ENCODE peak calls at places on chromosomes 11 and 22, in four cellular contexts. G, W, H and O are unnamed samples.

GRCh38 chr22:38398609-38399401 is 56.2 kb downstream of the KCNJ4 start:
- DNase-seq in G (peak), H (peak), W (peak), O (peak)

GRCh38 chr11:134445601-134446325 is 33.7 kb upstream of the B3GAT1 start:
- DNase-seq in H (no peak), W (no peak), G (no peak), O (no peak)

GRCh38 chr11:48020092-48020755 is 39.9 kb downstream of the PTPRJ start:
- DNase-seq in G (no peak), H (no peak), W (no peak), O (no peak)

GRCh38 chr11:58726594-58727414 is 4.9 kb downstream of the GLYAT start:
- DNase-seq in H (no peak), G (no peak), W (no peak), O (no peak)

GRCh38 chr11:126594921-126595367 is 239.5 kb downstream of the ST3GAL4 start:
- DNase-seq in H (no peak), G (no peak), W (no peak), O (no peak)

GRCh38 chr11:64536396-64536935 is 54.6 kb upstream of the SLC22A12 start:
- DNase-seq in G (no peak), H (no peak), W (no peak), O (no peak)

GRCh38 chr11:2135648-2136201 is 3.5 kb downstream of the IGF2 start:
- DNase-seq in W (no peak), H (no peak), G (no peak), O (no peak)

GRCh38 chr11:134888821-134889220 is 476.8 kb upstream of the B3GAT1 start:
- DNase-seq in W (no peak), G (no peak), H (no peak), O (no peak)

GRCh38 chr11:96342971-96343711 is at the start of gene MAML2:
- DNase-seq in W (peak), G (peak), H (peak), O (peak)

GRCh38 chr11:134890446-134890845 is 478.4 kb upstream of the B3GAT1 start:
- DNase-seq in H (no peak), W (no peak), G (no peak), O (no peak)

GRCh38 chr11:116644201-116644947 is 128.4 kb downstream of the BUD13 start:
- DNase-seq in H (no peak), W (no peak), G (no peak), O (no peak)

GRCh38 chr11:119367661-119368120 is 13.8 kb downstream of the USP2 start:
- DNase-seq in H (no peak), G (no peak), W (no peak), O (no peak)

DNA sequence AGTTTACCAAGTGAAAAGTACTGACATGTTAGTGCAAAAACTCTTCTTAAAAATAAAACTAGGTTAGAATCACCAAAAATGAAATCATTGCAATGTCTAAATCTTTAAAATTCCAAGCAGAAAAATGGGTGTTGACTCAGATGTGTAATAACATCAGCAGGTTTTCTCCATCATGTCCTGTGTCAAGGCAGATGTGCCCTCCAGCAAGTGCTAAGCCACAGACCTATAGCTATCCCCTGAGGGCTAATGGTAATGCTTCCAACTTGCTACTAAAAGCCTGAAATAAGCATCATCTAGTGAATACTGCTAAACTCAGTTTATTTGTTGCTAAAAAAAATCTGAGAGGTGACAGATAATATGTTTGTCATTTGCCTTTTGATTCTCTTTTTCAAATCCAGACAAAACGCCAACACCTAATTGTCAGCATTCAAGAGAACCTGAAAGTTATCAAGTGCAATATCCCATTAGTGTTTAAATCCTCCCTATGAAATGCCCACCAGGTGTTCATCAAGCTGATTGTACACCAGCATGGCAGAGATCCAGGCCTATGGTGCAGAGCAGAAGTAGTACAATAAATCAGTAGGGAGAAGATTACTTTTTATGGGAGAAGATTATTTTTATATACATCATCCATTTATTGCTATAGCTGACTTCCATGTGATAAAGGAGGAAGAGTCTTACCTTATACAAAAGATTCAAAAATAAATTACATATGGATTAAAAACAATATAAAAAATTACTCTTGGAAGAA is 55.1 kb upstream of the SYT9 start:
- DNase-seq in W (no peak), H (no peak), G (no peak), O (no peak)
- TF ChIP-seq ELF4 in W (no peak), H (no peak), G (no peak), O (no peak)

DNA sequence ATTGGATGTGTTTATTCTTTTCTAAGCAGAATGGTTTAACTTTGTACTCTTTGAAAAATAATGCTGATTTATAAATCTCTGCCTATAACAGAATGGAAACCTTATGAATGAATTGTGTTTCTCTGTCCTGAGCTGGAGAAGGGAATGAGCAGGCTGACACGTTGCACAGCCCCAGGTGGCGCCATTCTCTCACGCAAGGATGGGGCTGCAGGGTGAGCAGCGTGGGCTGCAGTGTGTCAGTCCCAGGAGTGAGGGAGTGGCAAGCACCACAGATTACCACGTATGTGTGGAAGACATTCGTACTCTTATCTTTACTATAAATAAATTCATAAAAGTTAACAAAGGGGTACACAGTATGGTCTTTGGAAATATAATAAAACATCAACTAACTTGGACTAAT is 33.4 kb downstream of the FDX1 start:
- DNase-seq in G (peak), H (no peak), W (no peak), O (peak)
- TF ChIP-seq ELF4 in G (no peak), H (no peak), W (no peak), O (no peak)

GRCh38 chr11:23991140-23991539 is 505.7 kb upstream of the LUZP2 start:
- DNase-seq in H (no peak), W (no peak), G (no peak), O (no peak)
- TF ChIP-seq ELF4 in H (no peak), W (no peak), G (no peak), O (no peak)

GRCh38 chr22:36010913-36011312 is 17.7 kb downstream of the RBFOX2 start:
- DNase-seq in G (no peak), W (no peak), H (no peak), O (no peak)

GRCh38 chr22:36015155-36015805 is 13.3 kb downstream of the RBFOX2 start:
- DNase-seq in W (no peak), H (no peak), G (no peak), O (no peak)

GRCh38 chr22:36010090-36010489 is 18.5 kb downstream of the RBFOX2 start:
- DNase-seq in H (no peak), W (peak), G (peak), O (peak)

GRCh38 chr22:36014539-36015072 is 14.0 kb downstream of the RBFOX2 start:
- DNase-seq in H (no peak), W (no peak), G (no peak), O (no peak)

GRCh38 chr22:36012332-36012731 is 16.3 kb downstream of the RBFOX2 start:
- DNase-seq in W (no peak), G (no peak), H (no peak), O (no peak)
- TF ChIP-seq ELF4 in W (no peak), G (no peak), H (no peak), O (no peak)

GRCh38 chr11:103548838-103549237 is 439.6 kb downstream of the DYNC2H1 start:
- DNase-seq in H (no peak), G (no peak), W (no peak), O (no peak)

GRCh38 chr11:103546236-103546635 is 437.0 kb downstream of the DYNC2H1 start:
- DNase-seq in W (no peak), H (no peak), G (no peak), O (no peak)

GRCh38 chr11:103545551-103545950 is 436.3 kb downstream of the DYNC2H1 start:
- DNase-seq in W (no peak), G (no peak), H (no peak), O (no peak)

GRCh38 chr11:103547691-103548090 is 438.5 kb downstream of the DYNC2H1 start:
- DNase-seq in G (no peak), W (no peak), H (no peak), O (no peak)

GRCh38 chr11:103547009-103547408 is 437.8 kb downstream of the DYNC2H1 start:
- DNase-seq in H (no peak), G (no peak), W (no peak), O (no peak)
- TF ChIP-seq ELF4 in H (no peak), G (no peak), W (no peak), O (no peak)

DNA sequence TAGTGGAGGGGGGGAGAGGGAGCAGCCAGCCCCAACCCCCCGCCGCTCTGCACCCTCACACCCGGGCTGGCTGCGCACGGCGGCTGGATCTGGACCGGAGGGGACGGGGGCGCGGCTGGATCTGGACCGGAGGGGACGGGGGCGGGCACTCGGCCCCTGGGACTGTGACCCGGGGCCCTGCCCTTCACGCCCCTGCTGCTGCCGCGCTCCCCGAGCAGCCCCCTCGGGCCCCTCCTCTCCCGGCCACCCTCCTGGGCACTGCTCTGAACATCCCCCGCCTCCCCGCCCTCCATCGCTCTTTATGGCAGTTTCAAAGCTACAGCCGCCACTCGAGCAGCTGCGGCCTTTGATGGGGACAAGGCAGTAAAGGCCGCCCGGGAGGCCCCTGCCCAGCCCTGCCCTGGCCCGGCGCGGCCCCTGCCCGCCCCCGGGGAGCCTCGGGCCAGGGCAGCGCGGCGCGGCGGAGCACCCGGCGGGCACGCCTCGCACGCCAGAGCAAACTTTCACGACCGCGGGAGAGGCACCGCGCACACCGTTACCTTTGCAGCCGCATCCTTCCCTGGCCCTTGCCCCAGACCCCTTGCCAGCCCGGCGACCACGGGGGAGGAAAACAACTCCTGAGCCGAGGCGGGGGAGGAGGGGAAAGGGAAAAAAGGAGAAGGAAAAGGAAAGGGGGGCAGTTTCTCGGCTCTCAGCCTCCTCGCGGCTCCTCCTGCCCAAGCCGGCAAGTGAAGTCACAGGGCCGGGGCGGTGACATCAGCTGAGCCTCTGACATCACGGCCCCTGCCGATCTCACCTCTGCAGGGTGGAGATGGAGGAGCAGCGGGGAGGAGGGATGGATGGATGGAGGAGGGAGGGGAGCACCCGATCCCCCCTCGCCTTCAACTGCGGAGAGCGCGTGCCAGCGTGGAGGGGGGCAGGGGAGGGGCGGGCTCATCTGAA is 13.1 kb upstream of the TCF20 start:
- DNase-seq in G (no peak), H (no peak), W (peak), O (no peak)
- TF ChIP-seq ELF4 in G (no peak), H (no peak), W (no peak), O (no peak)

GRCh38 chr11:77107950-77108349 is 5.3 kb downstream of the OMP start:
- DNase-seq in W (no peak), H (peak), G (no peak), O (no peak)

GRCh38 chr11:77110836-77111235 is 8.2 kb downstream of the OMP start:
- DNase-seq in G (no peak), W (no peak), H (no peak), O (no peak)

GRCh38 chr11:77111277-77111676 is 8.6 kb downstream of the OMP start:
- DNase-seq in H (no peak), W (no peak), G (no peak), O (no peak)

GRCh38 chr11:77108436-77108835 is 5.8 kb downstream of the OMP start:
- DNase-seq in G (no peak), W (no peak), H (no peak), O (no peak)

GRCh38 chr11:77109236-77110019 is 6.8 kb downstream of the OMP start:
- DNase-seq in G (no peak), W (no peak), H (no peak), O (no peak)
- TF ChIP-seq ELF4 in G (no peak), W (no peak), H (no peak), O (no peak)

GRCh38 chr11:112925516-112926310 is 35.5 kb upstream of the NCAM1 start:
- DNase-seq in W (no peak), G (no peak), H (no peak), O (no peak)
- TF ChIP-seq ELF4 in W (no peak), G (no peak), H (no peak), O (no peak)